ENCODE peak calls at places on chromosomes 11 and 22, in four cellular contexts. G is H1, L is GM12878, I is K562. V is an unnamed sample.

GRCh38 chr11:76785513-76785912 is 2.4 kb downstream of the TSKU start:
- DNase-seq in L (no peak), G (no peak), I (no peak), V (no peak)

GRCh38 chr11:117907276-117908110 is 21.7 kb downstream of the TMPRSS13 start:
- DNase-seq in L (peak), G (peak), I (peak), V (peak)

GRCh38 chr11:117511483-117511934 is 183.9 kb downstream of the CEP164 start:
- DNase-seq in L (no peak), I (no peak), G (no peak), V (peak)

GRCh38 chr11:125504580-125504979 is 8.5 kb upstream of the FEZ1 start:
- DNase-seq in G (no peak), I (no peak), L (no peak), V (no peak)

GRCh38 chr11:77113382-77114088 is 10.9 kb downstream of the OMP start:
- DNase-seq in L (no peak), G (no peak), I (peak), V (peak)

GRCh38 chr11:35796542-35796941 is 134.0 kb downstream of the TRIM44 start:
- DNase-seq in L (no peak), G (no peak), I (no peak), V (no peak)

GRCh38 chr11:70509476-70509875 is 111.1 kb downstream of the CTTN start:
- DNase-seq in G (no peak), L (no peak), I (no peak), V (no peak)

GRCh38 chr22:31291403-31291715 is 929 bp downstream of the PIK3IP1 start:
- DNase-seq in G (no peak), I (no peak), L (no peak), V (no peak)

GRCh38 chr11:15805726-15806125 is 550.6 kb downstream of the SOX6 start:
- DNase-seq in I (no peak), L (no peak), G (no peak), V (no peak)

GRCh38 chr22:23215294-23216204 is 35.2 kb downstream of the BCR start:
- DNase-seq in I (peak), L (no peak), G (no peak), V (no peak)

GRCh38 chr11:96393753-96394348 is 4.0 kb downstream of the JRKL start:
- DNase-seq in I (peak), G (no peak), L (peak), V (peak)

GRCh38 chr11:63614136-63614664 is at the start of gene PLAAT3:
- DNase-seq in G (peak), L (no peak), I (peak), V (peak)

GRCh38 chr11:128453444-128454336 is 133.7 kb downstream of the ETS1 start:
- DNase-seq in I (no peak), L (no peak), G (no peak), V (no peak)

GRCh38 chr22:34943830-34944229 is 122.1 kb upstream of the ISX start:
- DNase-seq in L (no peak), I (no peak), G (no peak), V (no peak)

DNA sequence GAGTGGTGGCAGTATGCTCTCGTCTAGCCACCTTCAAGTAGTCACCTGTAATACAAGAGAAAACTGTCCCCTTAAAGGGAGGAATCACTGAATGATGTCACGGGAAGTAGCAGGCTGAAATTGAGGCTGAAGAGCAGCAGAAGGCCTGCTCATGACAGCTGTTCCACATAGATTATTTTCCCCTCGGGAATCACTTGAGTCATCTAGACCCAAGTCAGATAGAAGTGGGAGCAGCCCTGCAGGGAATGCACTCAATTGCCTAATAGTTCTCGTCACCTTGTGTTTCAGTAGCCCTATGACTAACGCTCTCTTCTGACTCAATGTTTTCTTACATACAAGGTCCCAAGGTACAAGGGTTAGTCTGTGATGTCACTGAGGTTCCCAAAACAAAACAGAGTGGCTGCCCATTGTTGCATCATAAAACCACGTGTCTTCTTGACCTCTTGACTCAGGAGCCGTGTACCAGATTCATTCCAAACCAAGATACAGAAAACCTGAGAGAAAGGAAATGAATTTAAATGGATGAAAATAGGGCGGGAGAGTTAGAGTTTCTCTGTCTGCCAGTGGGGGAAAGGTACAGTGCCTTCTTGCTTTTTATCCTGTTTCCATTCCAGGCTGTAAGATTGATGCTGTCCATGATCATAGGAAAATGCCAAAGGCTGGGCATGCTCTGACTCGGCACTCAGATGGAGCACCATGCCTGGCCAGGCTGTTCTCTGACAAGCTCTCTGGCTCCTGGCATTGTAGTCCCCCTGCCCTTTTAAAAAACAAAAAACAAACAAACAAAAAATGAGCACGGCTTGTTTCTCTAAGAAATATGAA is 21.6 kb upstream of the C11orf96 start:
- DNase-seq in I (peak), L (no peak), G (no peak), V (no peak)
- TF ChIP-seq NRF1 in I (peak), L (no peak), G (no peak), V (no peak)

GRCh38 chr11:122729139-122729538 is 73.6 kb downstream of the UBASH3B start:
- DNase-seq in I (no peak), G (no peak), L (no peak), V (no peak)

GRCh38 chr11:122733301-122733686 is 77.8 kb downstream of the UBASH3B start:
- DNase-seq in I (no peak), L (no peak), G (no peak), V (no peak)

GRCh38 chr11:122735031-122735430 is 79.5 kb downstream of the UBASH3B start:
- DNase-seq in I (no peak), L (no peak), G (no peak), V (no peak)

GRCh38 chr11:122731500-122731913 is 76.0 kb downstream of the UBASH3B start:
- DNase-seq in L (no peak), I (no peak), G (no peak), V (no peak)

DNA sequence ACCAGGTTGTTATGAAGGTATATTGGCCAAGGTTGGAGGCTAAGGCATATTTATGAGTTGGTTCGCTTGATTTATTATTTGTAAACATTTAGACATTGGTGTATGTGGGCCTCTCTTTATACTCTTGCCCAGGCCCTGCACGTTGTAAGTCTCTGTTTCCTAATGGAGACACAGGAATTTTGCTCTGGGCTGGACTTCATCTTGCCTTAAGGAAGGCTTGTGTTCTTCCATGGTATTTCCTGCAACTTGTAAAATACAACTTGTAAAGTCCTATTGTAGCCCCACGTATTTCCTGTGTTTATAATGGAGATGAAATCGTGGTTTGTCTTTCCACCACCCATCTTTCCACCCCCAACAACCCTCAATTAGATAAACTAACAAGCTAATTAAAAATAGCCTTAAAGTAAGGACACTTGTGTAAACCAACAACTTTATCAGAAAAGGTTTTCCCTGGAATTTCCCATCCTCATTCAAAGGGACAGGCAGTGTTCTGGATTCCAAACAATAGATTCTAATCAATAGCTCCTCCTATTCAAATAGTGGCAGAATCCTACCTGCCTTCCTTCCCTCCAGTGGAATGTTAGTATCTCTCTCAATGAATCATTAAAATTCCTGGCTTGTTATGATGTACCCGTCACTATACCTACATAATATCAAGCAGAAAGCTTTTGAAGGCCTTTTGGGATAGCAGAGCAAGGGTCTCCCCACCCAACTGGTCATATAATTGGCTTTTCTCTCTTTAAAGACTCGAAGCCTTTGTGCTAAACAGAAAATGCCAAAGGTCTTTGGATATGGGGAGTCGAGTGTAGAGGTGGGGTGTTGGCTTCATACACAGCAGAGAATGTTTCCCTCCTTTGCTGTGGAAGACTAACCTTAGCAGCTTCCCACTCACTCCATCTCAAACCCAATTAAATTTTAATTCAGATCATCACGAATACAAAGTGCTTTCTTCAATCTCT is 77.1 kb downstream of the UBASH3B start:
- DNase-seq in I (no peak), L (no peak), G (no peak), V (no peak)
- TF ChIP-seq NRF1 in I (no peak), L (no peak), G (no peak), V (no peak)

GRCh38 chr11:7204778-7205177 is 46.9 kb upstream of the SYT9 start:
- DNase-seq in L (no peak), G (no peak), I (no peak), V (no peak)
- TF ChIP-seq NRF1 in L (no peak), G (no peak), I (no peak), V (no peak)

DNA sequence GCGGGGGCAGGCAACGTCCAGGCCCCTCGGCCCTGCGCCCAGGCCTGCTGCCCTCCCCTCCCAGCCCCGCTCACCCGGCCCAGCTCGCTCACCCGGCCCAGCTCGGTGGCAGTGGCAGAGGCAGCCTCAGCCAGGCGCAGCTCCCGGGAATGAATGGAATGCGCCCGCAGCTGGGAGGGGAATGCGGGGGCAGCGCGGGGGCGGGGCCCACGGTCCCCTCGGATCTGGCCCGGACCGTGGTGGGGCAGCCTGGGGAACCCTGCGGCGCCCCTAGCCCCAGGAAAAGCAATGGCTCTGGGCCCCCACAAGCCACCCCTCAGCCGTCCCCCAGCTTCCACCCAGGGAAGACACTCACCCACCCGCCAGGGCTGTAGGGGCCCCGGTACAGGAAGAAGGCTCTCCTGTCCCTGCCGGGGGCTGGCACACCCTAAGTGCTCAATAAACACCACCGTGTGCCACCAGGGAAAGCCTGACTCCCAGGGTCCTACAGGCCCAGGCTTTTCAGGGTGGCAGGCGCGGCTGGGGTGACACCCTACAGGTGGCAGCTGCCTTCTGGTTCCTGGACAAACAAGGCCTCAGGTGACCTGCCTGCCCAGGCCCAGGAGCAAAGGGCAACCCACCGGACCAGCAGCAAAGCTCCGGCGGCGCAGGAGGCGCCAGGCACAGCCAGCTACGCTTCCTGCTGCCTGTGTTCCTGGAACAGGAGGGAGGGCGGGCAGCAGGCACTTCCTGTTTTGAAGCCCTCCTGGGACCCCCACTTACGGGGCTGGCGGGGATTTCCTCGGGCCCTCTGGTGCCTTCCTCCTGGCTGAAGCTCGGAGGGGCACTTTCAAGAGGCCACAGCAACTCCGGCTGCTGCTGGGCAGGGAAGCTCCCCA is 13.8 kb downstream of the PLXNB2 start:
- DNase-seq in L (no peak), I (no peak), G (no peak), V (peak)
- TF ChIP-seq NRF1 in L (no peak), I (no peak), G (no peak), V (no peak)

GRCh38 chr22:45445031-45445710 is 31.7 kb downstream of the RIBC2 start:
- DNase-seq in L (no peak), G (no peak), I (no peak), V (no peak)
- TF ChIP-seq NRF1 in L (no peak), G (no peak), I (no peak), V (no peak)

GRCh38 chr11:2218234-2218633 is 46.6 kb upstream of the TH start:
- DNase-seq in L (no peak), I (no peak), G (no peak), V (no peak)

GRCh38 chr11:2215230-2215560 is 43.6 kb upstream of the TH start:
- DNase-seq in L (no peak), G (no peak), I (peak), V (no peak)

GRCh38 chr11:2217211-2218081 is 45.8 kb upstream of the TH start:
- DNase-seq in G (no peak), L (no peak), I (no peak), V (peak)

GRCh38 chr11:2215561-2216399 is 44.2 kb upstream of the TH start:
- DNase-seq in L (no peak), G (no peak), I (peak), V (peak)

GRCh38 chr11:2216400-2217064 is 44.9 kb upstream of the TH start:
- DNase-seq in L (no peak), G (no peak), I (no peak), V (peak)
- TF ChIP-seq NRF1 in L (no peak), G (no peak), I (no peak), V (no peak)

DNA sequence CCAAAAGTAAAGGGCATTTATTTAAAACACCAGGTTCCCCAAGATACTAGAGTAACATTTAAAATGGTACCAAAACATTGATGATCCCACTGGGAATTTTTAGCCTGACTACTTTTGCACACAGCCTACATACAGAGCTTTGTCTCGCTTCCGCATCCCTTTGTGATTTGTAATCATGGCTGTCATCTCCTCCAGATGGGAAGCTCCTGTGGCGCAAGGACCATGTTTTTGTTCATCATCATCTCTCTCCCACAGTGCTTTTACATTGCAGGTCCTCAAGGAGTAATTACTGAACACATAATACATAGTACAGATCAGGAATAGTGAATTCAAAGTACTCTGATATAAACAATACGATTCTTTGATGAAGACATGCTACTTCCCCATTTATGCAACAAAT is 231.2 kb upstream of the MTNR1B start:
- DNase-seq in I (no peak), L (no peak), G (no peak), V (no peak)
- TF ChIP-seq NRF1 in I (no peak), L (no peak), G (no peak), V (no peak)

GRCh38 chr11:47056261-47056915 is 119.8 kb downstream of the CSTPP1 start:
- DNase-seq in I (peak), L (no peak), G (no peak), V (no peak)
- TF ChIP-seq NRF1 in I (no peak), L (no peak), G (no peak), V (no peak)

DNA sequence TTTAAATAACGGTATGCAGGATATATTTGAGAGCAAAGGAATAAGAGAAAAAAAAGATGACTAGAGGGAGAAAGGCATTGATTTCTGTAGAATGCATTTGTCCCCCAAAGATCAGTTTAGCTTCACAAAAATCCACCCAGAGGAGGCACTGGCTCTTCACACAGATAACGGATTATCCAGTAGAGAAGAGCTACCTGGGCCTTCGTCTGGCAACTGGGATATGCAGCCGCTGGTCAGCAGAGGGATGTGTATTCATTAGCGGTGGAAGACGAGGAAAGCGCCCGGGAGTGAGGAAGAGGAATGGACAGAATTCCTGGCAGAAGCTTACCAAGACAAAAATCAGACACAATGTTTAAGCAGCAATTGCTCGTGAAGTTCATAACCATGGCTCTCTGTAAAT is 5.6 kb upstream of the WT1 start:
- DNase-seq in L (no peak), I (no peak), G (no peak), V (no peak)
- TF ChIP-seq NRF1 in L (no peak), I (no peak), G (no peak), V (no peak)

GRCh38 chr11:66011239-66011784 is 496 bp upstream of the CST6 start:
- DNase-seq in G (no peak), I (no peak), L (no peak), V (no peak)
- TF ChIP-seq NRF1 in G (no peak), I (no peak), L (no peak), V (no peak)

V was measured in SK-N-SH.